ENCODE peak calls at places on chromosomes 7 and 10, in six cellular contexts. R is stimulated activated CD4-positive, alpha-beta T cell treated with anti-CD3 and anti-CD28 coated beads, Interleukin-1b, Interleukin-23, amount 100 ng/mL, for 24 hours; E is GM12891; M is hypothalamus; H is WTC11; X is fibroblast of villous mesenchyme. Y is an unnamed sample.

GRCh38 chr10:83274088-83274487 is 865.2 kb upstream of the GHITM start:
- DNase-seq in R (no peak), E (no peak), H (no peak), M (no peak), X (no peak), Y (peak)

GRCh38 chr10:67785098-67785497 is 52.9 kb downstream of the DNAJC12 start:
- DNase-seq in E (no peak), M (no peak), X (no peak), R (no peak), H (no peak), Y (no peak)

GRCh38 chr10:24247841-24248240 is 38.9 kb downstream of the KIAA1217 start:
- DNase-seq in M (no peak), H (no peak), R (no peak), E (no peak), X (no peak), Y (no peak)

GRCh38 chr7:107694395-107694794 is 33.8 kb downstream of the SLC26A4 start:
- DNase-seq in M (no peak), H (no peak), E (no peak), X (peak), R (no peak), Y (peak)

GRCh38 chr7:9242604-9243003 is 809.2 kb downstream of the NXPH1 start:
- DNase-seq in M (no peak), X (no peak), H (no peak), E (no peak), R (no peak), Y (no peak)

GRCh38 chr10:53839437-53840039 is 961.5 kb downstream of the PCDH15 start:
- DNase-seq in X (peak), M (no peak), H (no peak), R (no peak), E (no peak), Y (no peak)

GRCh38 chr10:11026761-11027160 is 9.1 kb downstream of the CELF2 start:
- DNase-seq in R (no peak), E (no peak), H (no peak), M (no peak), X (no peak), Y (no peak)

GRCh38 chr10:109966961-109967738 is 40.6 kb upstream of the ADD3 start:
- DNase-seq in E (no peak), R (no peak), X (peak), H (no peak), M (no peak), Y (peak)

GRCh38 chr7:79823246-79823951 is 311.2 kb upstream of the GNAI1 start:
- DNase-seq in M (no peak), X (peak), R (no peak), H (no peak), E (no peak), Y (peak)

GRCh38 chr10:24957624-24958435 is 5.4 kb upstream of the PRTFDC1 start:
- DNase-seq in X (peak), H (no peak), R (no peak), M (no peak), E (no peak), Y (peak)

GRCh38 chr10:80161321-80162084 is 29.0 kb downstream of the PLAC9 start:
- DNase-seq in M (no peak), E (no peak), R (no peak), X (peak), H (no peak), Y (no peak)

GRCh38 chr7:5284304-5285281 is 1.9 kb downstream of the SLC29A4 start:
- DNase-seq in X (peak), M (peak), R (no peak), E (peak), H (peak), Y (peak)

GRCh38 chr7:2530076-2530967 is 10.7 kb downstream of the LFNG start:
- DNase-seq in M (no peak), X (no peak), R (no peak), E (no peak), H (no peak), Y (peak)

GRCh38 chr7:95096123-95096395 is 188.7 kb downstream of the PPP1R9A start:
- DNase-seq in H (no peak), M (no peak), R (no peak), X (no peak), E (no peak), Y (no peak)

GRCh38 chr10:4519691-4520402 is 306.2 kb upstream of the AKR1E2 start:
- DNase-seq in E (no peak), R (no peak), M (no peak), H (no peak), X (peak), Y (peak)

GRCh38 chr7:144027070-144027469 is 21.7 kb upstream of the OR2A5 start:
- DNase-seq in E (no peak), X (peak), M (no peak), R (no peak), H (no peak), Y (peak)

GRCh38 chr10:1706711-1707110 is 30.6 kb downstream of the ADARB2 start:
- DNase-seq in X (no peak), H (no peak), E (peak), M (no peak), R (no peak), Y (no peak)

GRCh38 chr10:125538947-125539649 is 143.9 kb downstream of the TEX36 start:
- DNase-seq in M (no peak), H (no peak), R (no peak), E (no peak), X (no peak), Y (no peak)

GRCh38 chr10:124280916-124281315 is 137.8 kb downstream of the OAT start:
- DNase-seq in X (no peak), H (no peak), R (no peak), M (no peak), E (no peak), Y (no peak)

GRCh38 chr10:45000764-45001381 is at the start of gene ZNF22:
- DNase-seq in H (peak), M (peak), R (peak), E (peak), X (peak), Y (peak)

GRCh38 chr10:78292987-78293865 is 259.6 kb downstream of the RPS24 start:
- DNase-seq in E (no peak), R (no peak), X (no peak), H (peak), M (no peak), Y (peak)

GRCh38 chr10:103969436-103969835 is 2.5 kb downstream of the SLK start:
- DNase-seq in M (no peak), H (no peak), R (no peak), E (no peak), X (no peak), Y (peak)

GRCh38 chr10:34489436-34489835 is 325.7 kb downstream of the PARD3 start:
- DNase-seq in H (no peak), R (no peak), E (no peak), X (no peak), M (no peak), Y (peak)

GRCh38 chr7:22675917-22676343 is 51.1 kb upstream of the IL6 start:
- DNase-seq in E (no peak), H (no peak), X (peak), R (no peak), M (no peak), Y (peak)

GRCh38 chr7:111364413-111364812 is 197.9 kb downstream of the IMMP2L start:
- DNase-seq in E (no peak), R (no peak), M (no peak), X (peak), H (no peak), Y (peak)

GRCh38 chr10:70856454-70856853 is 31.9 kb downstream of the PCBD1 start:
- DNase-seq in M (no peak), R (no peak), X (no peak), H (no peak), E (no peak), Y (no peak)

GRCh38 chr7:157318015-157318706 is 18.6 kb upstream of the DNAJB6 start:
- DNase-seq in H (no peak), M (no peak), E (no peak), R (no peak), X (no peak), Y (peak)

GRCh38 chr7:121503039-121503438 is 106.9 kb upstream of the FAM3C start:
- DNase-seq in E (no peak), M (no peak), X (no peak), R (no peak), H (no peak), Y (no peak)

GRCh38 chr10:132329565-132330485 is 2.2 kb upstream of the LRRC27 start:
- DNase-seq in M (no peak), X (peak), R (no peak), H (no peak), E (no peak), Y (peak)

GRCh38 chr7:22083711-22084289 is 138.1 kb upstream of the CDCA7L start:
- DNase-seq in E (no peak), R (no peak), H (no peak), X (no peak), M (no peak), Y (peak)

GRCh38 chr7:124101173-124101768 is 68.4 kb upstream of the TMEM229A start:
- DNase-seq in R (no peak), M (no peak), H (peak), X (peak), E (no peak), Y (peak)

GRCh38 chr7:13846386-13846785 is 143.1 kb downstream of the ETV1 start:
- DNase-seq in R (no peak), M (no peak), X (peak), E (no peak), H (no peak), Y (peak)

Y was measured in EH.